ENCODE peak calls at places on chromosomes 4 and X, in eight cellular contexts. J is Peyer's patch; M is hepatocyte; Y is PC-3; B is stomach; L is astrocyte of the cerebellum; X is right lobe of liver; E is CD8-positive, alpha-beta T cell. N is an unnamed sample.
A peak's percentile ranks its signal among the peaks of the same experiment; 100 is the strongest.

GRCh38 chr4:23934915-23935314 is 45.1 kb upstream of the PPARGC1A start:
- DNase-seq in E (no peak), L (peak; percentile 95), M (peak; percentile 19), B (peak; percentile 75), X (peak; percentile 89), J (no peak), Y (no peak), N (peak; percentile 50)

GRCh38 chr4:164215113-164215741 is 538.7 kb upstream of the SMIM31 start:
- DNase-seq in B (no peak), Y (no peak), M (no peak), L (no peak), X (no peak), E (no peak), J (no peak), N (no peak)

GRCh38 chr4:182738283-182739047 is 178.7 kb downstream of the DCTD start:
- DNase-seq in M (no peak), L (no peak), X (no peak), J (no peak), E (no peak), B (no peak), Y (peak; percentile 9), N (peak; percentile 72)

GRCh38 chr4:138114434-138114833 is 127.7 kb downstream of the SLC7A11 start:
- DNase-seq in Y (no peak), L (peak; percentile 4), E (no peak), J (no peak), M (no peak), X (no peak), B (no peak), N (no peak)

GRCh38 chr4:157768419-157768818 is 404.4 kb downstream of the GASK1B start:
- DNase-seq in M (no peak), E (no peak), L (no peak), J (no peak), X (no peak), B (no peak), Y (no peak), N (no peak)

GRCh38 chrX:12901486-12901885 is 4.9 kb upstream of the TLR8 start:
- DNase-seq in B (peak; percentile 73), Y (peak; percentile 79), J (peak; percentile 68), M (peak; percentile 65), E (peak; percentile 45), L (peak; percentile 2), X (peak; percentile 47), N (peak; percentile 61)

GRCh38 chr4:9925750-9926439 is 95.4 kb downstream of the SLC2A9 start:
- DNase-seq in L (no peak), M (no peak), X (no peak), J (no peak), E (no peak), B (no peak), Y (no peak), N (no peak)

GRCh38 chr4:121070696-121071639 is 1.4 kb downstream of the NDNF start:
- DNase-seq in M (peak; percentile 66), E (no peak), L (no peak), X (peak; percentile 46), Y (no peak), J (no peak), B (no peak), N (peak; percentile 31)

GRCh38 chr4:83034630-83035494 is at the start of gene COPS4:
- DNase-seq in Y (peak; percentile 98), M (peak; percentile 100), J (peak; percentile 97), L (peak; percentile 100), E (peak; percentile 89), X (peak; percentile 98), B (peak; percentile 96), N (peak; percentile 100)

GRCh38 chrX:147891886-147892285 is 19.8 kb upstream of the FMR1 start:
- DNase-seq in E (no peak), X (no peak), M (no peak), Y (no peak), L (no peak), B (no peak), J (no peak), N (peak; percentile 36)

GRCh38 chr4:77728420-77728819 is 90.7 kb downstream of the CNOT6L start:
- DNase-seq in L (no peak), E (no peak), B (no peak), X (no peak), J (no peak), Y (no peak), M (no peak), N (no peak)
- TF ChIP-seq CTCF in L (no peak), E (peak; percentile 23), B (no peak), X (no peak), J (no peak), Y (peak; percentile 17), M (no peak), N (no peak)

GRCh38 chr4:147674496-147674895 is 9.5 kb downstream of the PRMT9 start:
- DNase-seq in J (no peak), L (no peak), E (no peak), X (no peak), M (no peak), Y (peak; percentile 8), B (no peak), N (no peak)

GRCh38 chr4:147682755-147683154 is 1.2 kb downstream of the PRMT9 start:
- DNase-seq in J (no peak), B (no peak), M (no peak), E (no peak), L (no peak), Y (no peak), X (no peak), N (no peak)

GRCh38 chr4:147678121-147678520 is 5.8 kb downstream of the PRMT9 start:
- DNase-seq in L (peak; percentile 6), B (no peak), Y (no peak), E (no peak), J (no peak), X (no peak), M (no peak), N (no peak)

GRCh38 chr4:147683172-147683571 is 791 bp downstream of the PRMT9 start:
- DNase-seq in E (no peak), J (no peak), Y (peak; percentile 8), X (peak; percentile 53), B (no peak), M (peak; percentile 41), L (no peak), N (peak; percentile 29)

DNA sequence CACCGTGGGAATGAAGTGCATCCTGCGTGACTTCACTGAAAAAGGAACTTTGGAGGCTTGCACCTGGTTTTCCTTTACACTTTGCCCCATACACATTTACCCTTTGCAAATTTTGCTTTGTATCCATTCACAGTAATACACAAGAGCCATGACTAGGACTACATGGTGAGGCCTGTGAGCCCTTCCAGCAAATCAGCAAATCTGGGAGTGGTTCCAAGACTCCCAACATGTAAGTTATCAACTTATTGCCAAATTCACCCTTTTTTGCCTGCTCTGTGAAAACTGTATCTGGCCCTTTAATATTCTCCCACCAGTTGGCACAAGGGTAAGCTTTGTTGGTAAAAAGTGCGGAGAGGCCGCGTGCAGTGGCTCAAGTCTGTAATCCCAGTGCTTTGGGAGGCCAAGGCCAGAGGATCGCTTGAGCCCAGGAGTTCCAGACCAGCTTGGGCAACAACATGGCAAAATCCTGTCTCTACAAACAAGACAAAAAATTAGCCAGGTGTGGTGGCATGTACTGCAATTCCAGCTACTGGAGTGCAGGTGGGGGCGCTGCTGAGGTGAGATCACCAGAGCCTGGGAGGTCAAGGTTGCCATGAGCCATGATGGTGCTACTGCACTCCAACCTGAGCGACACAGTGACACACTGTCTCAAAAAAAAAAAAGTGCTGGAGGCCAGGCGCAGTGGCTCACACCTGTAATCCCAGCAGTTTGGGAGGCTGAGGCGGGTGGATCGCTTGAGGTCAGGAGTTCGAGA is 5.0 kb downstream of the PRMT9 start:
- DNase-seq in E (no peak), J (no peak), L (no peak), M (no peak), B (no peak), X (no peak), Y (peak; percentile 7), N (peak; percentile 25)
- TF ChIP-seq CTCF in E (no peak), J (no peak), L (no peak), M (peak; percentile 6), B (no peak), X (no peak), Y (peak; percentile 32), N (no peak)

GRCh38 chr4:3234171-3235029 is 14.6 kb upstream of the MSANTD1 start:
- DNase-seq in E (no peak), M (no peak), B (no peak), L (no peak), X (no peak), J (no peak), Y (no peak), N (no peak)
- TF ChIP-seq CTCF in E (no peak), M (no peak), B (no peak), L (no peak), X (no peak), J (no peak), Y (no peak), N (no peak)

GRCh38 chr4:144572660-144573059 is 73.3 kb upstream of the HHIP start:
- DNase-seq in Y (no peak), B (no peak), L (no peak), X (no peak), J (no peak), M (no peak), E (no peak), N (no peak)
- TF ChIP-seq CTCF in Y (peak; percentile 12), B (no peak), L (no peak), X (no peak), J (no peak), M (peak; percentile 2), E (no peak), N (no peak)

GRCh38 chr4:185656467-185656890 is 121.2 kb upstream of the PDLIM3 start:
- DNase-seq in J (no peak), B (peak; percentile 60), E (no peak), M (peak; percentile 42), L (peak; percentile 38), X (no peak), Y (peak; percentile 4), N (peak; percentile 39)
- TF ChIP-seq CTCF in J (no peak), B (peak; percentile 51), E (no peak), M (peak; percentile 40), L (peak; percentile 80), X (no peak), Y (peak; percentile 8), N (peak; percentile 51)

DNA sequence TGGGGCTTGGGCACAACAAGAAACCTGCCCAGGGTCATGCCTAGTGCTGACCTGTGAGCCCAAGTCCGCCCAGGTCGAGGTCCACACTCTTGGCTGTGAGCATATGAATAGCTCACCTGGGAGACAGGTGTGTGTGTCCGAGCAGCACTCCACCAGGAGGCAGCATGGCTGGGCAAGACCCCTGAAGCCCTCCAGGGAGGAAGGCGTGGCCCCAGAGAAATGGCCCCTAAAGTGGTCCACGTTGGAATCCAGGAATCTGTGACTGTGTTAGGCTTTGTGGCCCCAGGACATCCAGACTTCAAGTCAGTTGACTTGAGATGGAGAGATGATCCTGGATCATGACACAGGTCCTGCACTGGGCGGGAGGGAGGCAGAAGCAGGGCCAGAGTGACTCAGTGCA is 138.8 kb downstream of the CPZ start:
- DNase-seq in E (no peak), M (no peak), X (no peak), B (no peak), L (no peak), J (no peak), Y (no peak), N (no peak)
- TF ChIP-seq CTCF in E (no peak), M (no peak), X (no peak), B (no peak), L (no peak), J (no peak), Y (no peak), N (no peak)

N was measured in epithelial cell of esophagus.